ENCODE peak calls at places on chromosomes 16 and 17, in ten cellular contexts. J is heart left ventricle; E is stimulated activated CD4-positive, alpha-beta T cell treated with anti-CD3 and anti-CD28 coated beads, Interleukin-2, amount 100 ng/mL, for 4 hours; B is MM.1S; L is activated T-cell treated with anti-CD3 and anti-CD28 coated beads for 24 hours; P is iris pigment epithelial cell; K is NCI-H1048; X is amniotic epithelial cell; U is skeletal muscle cell; I is cardiac fibroblast. V is an unnamed sample.

GRCh38 chr17:47941998-47942490 is 673 bp downstream of the PNPO start:
- DNase-seq in X (no peak), J (no peak), L (no peak), I (no peak), U (no peak), K (no peak), B (no peak), E (no peak), P (no peak), V (no peak)

GRCh38 chr16:23114131-23114904 is 34.9 kb downstream of the USP31 start:
- DNase-seq in J (peak; percentile 39), U (no peak), P (no peak), X (no peak), L (no peak), B (no peak), E (no peak), K (no peak), I (no peak), V (no peak)

GRCh38 chr17:1201132-1201702 is 21.4 kb upstream of the ABR start:
- DNase-seq in P (no peak), X (no peak), E (no peak), B (no peak), I (no peak), J (no peak), U (no peak), K (no peak), L (no peak), V (peak; percentile 50)

GRCh38 chr17:16302856-16303255 is 50.4 kb downstream of the CENPV start:
- DNase-seq in J (no peak), I (no peak), B (no peak), E (no peak), P (no peak), X (no peak), K (no peak), U (no peak), L (no peak), V (no peak)

GRCh38 chr17:81164464-81165245 is 652 bp upstream of the PVALEF start:
- DNase-seq in K (no peak), J (no peak), X (no peak), U (no peak), I (no peak), B (no peak), P (no peak), E (no peak), L (no peak), V (no peak)

GRCh38 chr17:8956521-8956920 is 9.0 kb downstream of the PIK3R5 start:
- DNase-seq in B (no peak), I (no peak), P (no peak), U (no peak), J (no peak), L (no peak), K (no peak), E (no peak), X (no peak), V (no peak)

GRCh38 chr16:81639931-81640680 is 139.0 kb upstream of the PLCG2 start:
- DNase-seq in B (no peak), X (no peak), E (no peak), K (no peak), U (no peak), J (no peak), I (no peak), L (no peak), P (no peak), V (no peak)

GRCh38 chr17:71203953-71204352 is 916.9 kb upstream of the SOX9 start:
- DNase-seq in L (no peak), P (peak; percentile 32), E (no peak), B (no peak), I (no peak), X (no peak), J (no peak), K (no peak), U (no peak), V (no peak)

GRCh38 chr16:89317729-89318429 is 100.4 kb downstream of the ZNF778 start:
- DNase-seq in X (no peak), P (no peak), J (peak; percentile 23), K (no peak), I (no peak), L (no peak), U (no peak), E (no peak), B (no peak), V (no peak)

GRCh38 chr17:3977387-3977786 is 13.2 kb upstream of the ATP2A3 start:
- DNase-seq in E (no peak), K (no peak), L (no peak), X (no peak), I (no peak), B (no peak), J (peak; percentile 17), P (no peak), U (no peak), V (no peak)

GRCh38 chr17:40542562-40543411 is 22.5 kb downstream of the CCR7 start:
- DNase-seq in I (peak; percentile 100), U (peak; percentile 99), K (no peak), E (no peak), X (peak; percentile 100), P (peak; percentile 98), B (no peak), L (no peak), J (peak; percentile 90), V (no peak)

GRCh38 chr17:67671492-67671891 is 46.2 kb upstream of the NOL11 start:
- DNase-seq in U (no peak), E (no peak), X (no peak), L (no peak), P (peak; percentile 11), I (peak; percentile 13), K (no peak), B (no peak), J (no peak), V (no peak)

GRCh38 chr17:80824549-80825470 is 166.8 kb upstream of the CHMP6 start:
- DNase-seq in K (no peak), J (no peak), E (no peak), U (no peak), I (no peak), P (no peak), X (no peak), L (no peak), B (no peak), V (no peak)

GRCh38 chr17:54860617-54861468 is 39.8 kb upstream of the TOM1L1 start:
- DNase-seq in P (no peak), U (no peak), E (no peak), B (no peak), X (no peak), K (no peak), I (no peak), J (no peak), L (no peak), V (no peak)

V was measured in activated T-helper 2 cell treated with anti-CD3 and anti-CD28 coated beads, Interferon-gamma antibody, Interleukin-2, Interleukin-4, amounts not matched to agents 10 μg/mL and 5 μg/mL and 100 μg/mL, durations not matched to agents 14 hours and 24 hours and 36 hours.